ENCODE peak calls at places on chromosomes 4 and X, in seven cellular contexts. E is cardiac muscle cell; P is SW 1271; T is mesenchymal stem cell; B is iris pigment epithelial cell; W is activated T-helper 1 cell treated with anti-CD3 and anti-CD28 coated beads, Interleukin-2, amount 50 U/mL, for 16 hours; J is NCI-H1105. D is an unnamed sample.

GRCh38 chr4:99361268-99361922 is 8.8 kb upstream of the ADH1C start:
- DNase-seq in B (no peak), P (no peak), J (no peak), T (no peak), E (no peak), W (no peak), D (no peak)

GRCh38 chr4:38424171-38424871 is 239.7 kb upstream of the KLF3 start:
- DNase-seq in B (no peak), P (no peak), T (no peak), W (no peak), J (no peak), E (peak), D (no peak)

GRCh38 chrX:132004728-132005127 is 18.4 kb upstream of the STK26 start:
- DNase-seq in B (no peak), W (no peak), E (no peak), P (no peak), J (no peak), T (peak), D (peak)

GRCh38 chrX:151510203-151510602 is 53.3 kb upstream of the PASD1 start:
- DNase-seq in T (no peak), W (no peak), P (no peak), B (no peak), J (no peak), E (peak), D (no peak)

GRCh38 chr4:159097144-159097543 is 5.7 kb upstream of the RAPGEF2 start:
- DNase-seq in J (no peak), T (no peak), B (no peak), E (no peak), P (no peak), W (no peak), D (no peak)

GRCh38 chr4:1285790-1286553 is 3.7 kb upstream of the MAEA start:
- DNase-seq in W (no peak), J (no peak), B (no peak), P (no peak), T (peak), E (no peak), D (peak)

GRCh38 chrX:120801426-120801825 is 74.2 kb downstream of the CT47B1 start:
- DNase-seq in E (no peak), B (no peak), J (no peak), P (no peak), W (no peak), T (no peak), D (no peak)

GRCh38 chrX:68894513-68895338 is 65.9 kb downstream of the EFNB1 start:
- DNase-seq in J (peak), P (no peak), T (peak), W (no peak), B (peak), E (peak), D (peak)

GRCh38 chrX:36443007-36443406 is 523.5 kb downstream of the CFAP47 start:
- DNase-seq in E (no peak), W (no peak), P (no peak), B (no peak), T (peak), J (no peak), D (peak)

GRCh38 chrX:69506617-69507499 is 2.7 kb downstream of the NALF2 start:
- DNase-seq in J (no peak), E (no peak), T (no peak), P (no peak), B (no peak), W (no peak), D (peak)

GRCh38 chrX:115650916-115651315 is 89.9 kb downstream of the PLS3 start:
- DNase-seq in E (peak), P (no peak), T (peak), W (no peak), B (peak), J (peak), D (peak)

GRCh38 chr4:153222162-153222789 is 18.0 kb downstream of the TRIM2 start:
- DNase-seq in E (peak), T (peak), W (no peak), J (peak), P (no peak), B (peak), D (peak)

GRCh38 chrX:8075606-8076005 is 95.5 kb downstream of the VCX2 start:
- DNase-seq in B (no peak), E (no peak), W (no peak), P (no peak), T (no peak), J (no peak), D (no peak)

GRCh38 chrX:119887721-119888425 is 7.8 kb upstream of the AKAP14 start:
- DNase-seq in B (peak), E (peak), J (peak), T (peak), P (peak), W (peak), D (peak)

GRCh38 chrX:21975827-21976226 is 35.3 kb downstream of the SMS start:
- DNase-seq in P (no peak), T (peak), E (no peak), B (peak), W (no peak), J (no peak), D (no peak)

GRCh38 chrX:22135171-22135711 is 103.1 kb downstream of the PHEX start:
- DNase-seq in T (peak), B (peak), W (no peak), J (no peak), P (no peak), E (peak), D (peak)

GRCh38 chr4:48967626-48968025 is 18.4 kb upstream of the CWH43 start:
- DNase-seq in J (no peak), P (no peak), W (no peak), E (no peak), T (no peak), B (peak), D (no peak)

GRCh38 chr4:8315343-8316250 is 46.0 kb downstream of the HTRA3 start:
- DNase-seq in E (peak), W (no peak), T (peak), J (peak), B (peak), P (peak), D (peak)

GRCh38 chrX:12974217-12974796 is 603 bp upstream of the TMSB4X start:
- DNase-seq in P (peak), W (no peak), J (no peak), B (peak), E (no peak), T (peak), D (peak)

GRCh38 chrX:23752740-23753435 is 9.8 kb upstream of the ACOT9 start:
- DNase-seq in E (no peak), J (no peak), B (peak), T (peak), W (no peak), P (no peak), D (peak)

GRCh38 chr4:123478859-123479345 is 82.3 kb downstream of the SPRY1 start:
- DNase-seq in T (peak), W (no peak), B (peak), E (peak), J (no peak), P (no peak), D (peak)

GRCh38 chr4:139171878-139172691 is 4.9 kb downstream of the ELF2 start:
- DNase-seq in E (no peak), W (no peak), T (peak), J (no peak), P (peak), B (peak), D (peak)

GRCh38 chr4:173505924-173506779 is 23.9 kb downstream of the HAND2 start:
- DNase-seq in T (peak), P (peak), B (peak), E (peak), J (peak), W (no peak), D (peak)

GRCh38 chr4:156528216-156528615 is 443.4 kb downstream of the PDGFC start:
- DNase-seq in W (no peak), P (no peak), E (no peak), T (peak), B (peak), J (no peak), D (peak)

GRCh38 chr4:4296283-4296846 is 6.3 kb downstream of the ZBTB49 start:
- DNase-seq in E (no peak), B (no peak), P (no peak), T (no peak), J (no peak), W (no peak), D (no peak)

GRCh38 chr4:109015413-109015810 is 252.6 kb upstream of the ETNPPL start:
- DNase-seq in B (peak), J (no peak), P (no peak), E (no peak), T (no peak), W (no peak), D (no peak)

GRCh38 chr4:176387571-176387970 is 67.8 kb downstream of the SPCS3 start:
- DNase-seq in J (no peak), E (no peak), P (no peak), W (no peak), B (no peak), T (no peak), D (peak)

GRCh38 chr4:91851456-91851855 is 452.3 kb upstream of the GRID2 start:
- DNase-seq in E (no peak), J (no peak), W (no peak), B (no peak), P (no peak), T (no peak), D (no peak)

GRCh38 chr4:144295286-144295995 is 154.9 kb upstream of the GYPA start:
- DNase-seq in J (no peak), E (no peak), P (no peak), T (no peak), W (no peak), B (peak), D (peak)

GRCh38 chr4:126611900-126612299 is 1020.9 kb upstream of the INTU start:
- DNase-seq in J (no peak), T (peak), P (no peak), W (no peak), B (peak), E (no peak), D (peak)

GRCh38 chrX:93985621-93986020 is 311.6 kb downstream of the FAM133A start:
- DNase-seq in B (peak), J (no peak), T (no peak), P (no peak), E (no peak), W (no peak), D (no peak)

GRCh38 chrX:77743720-77744119 is 42.3 kb downstream of the ATRX start:
- DNase-seq in B (peak), P (no peak), J (no peak), T (peak), W (no peak), E (no peak), D (peak)

GRCh38 chrX:34586507-34586906 is 70.6 kb downstream of the TMEM47 start:
- DNase-seq in W (no peak), J (no peak), P (no peak), E (no peak), B (no peak), T (no peak), D (no peak)

GRCh38 chr4:109820563-109820962 is 5.0 kb downstream of the GAR1 start:
- DNase-seq in W (no peak), P (no peak), T (no peak), E (no peak), J (no peak), B (no peak), D (no peak)